ENCODE peak calls at places on chromosomes 12 and 14, in eight cellular contexts. W is mammary epithelial cell, U is prostate gland, I is tibial nerve, Z is lower leg skin, E is CD14-positive monocyte, S is D721Med, C is suprapubic skin. G is an unnamed sample.

GRCh38 chr12:10718279-10718821 is 4.8 kb downstream of the YBX3 start:
- DNase-seq in W (peak; percentile 61), U (peak; percentile 43), I (no peak), Z (no peak), E (no peak), S (no peak), C (no peak), G (no peak)

GRCh38 chr12:119868992-119869391 is 8.1 kb downstream of the CIT start:
- DNase-seq in W (peak; percentile 57), U (no peak), I (no peak), Z (no peak), E (no peak), S (no peak), C (no peak), G (no peak)

GRCh38 chr12:94805749-94806148 is 155.4 kb upstream of the TMCC3 start:
- DNase-seq in W (peak; percentile 45), U (no peak), I (no peak), Z (no peak), E (no peak), S (no peak), C (no peak), G (no peak)

GRCh38 chr14:104243200-104243599 is 104.8 kb downstream of the KIF26A start:
- DNase-seq in W (no peak), U (no peak), I (no peak), Z (no peak), E (no peak), S (no peak), C (no peak), G (no peak)

GRCh38 chr12:51070004-51070403 is 13.4 kb downstream of the CSRNP2 start:
- DNase-seq in W (peak; percentile 83), U (no peak), I (peak; percentile 66), Z (no peak), E (no peak), S (no peak), C (no peak), G (no peak)

GRCh38 chr12:47184813-47185212 is 105.1 kb upstream of the AMIGO2 start:
- DNase-seq in W (peak; percentile 94), U (peak; percentile 58), I (no peak), Z (no peak), E (no peak), S (no peak), C (no peak), G (peak; percentile 44)

GRCh38 chr14:51369814-51370213 is 129.8 kb downstream of the TMX1 start:
- DNase-seq in W (no peak), U (no peak), I (no peak), Z (no peak), E (no peak), S (no peak), C (no peak), G (no peak)

GRCh38 chr12:69484428-69484827 is 14.2 kb downstream of the FRS2 start:
- DNase-seq in W (no peak), U (no peak), I (no peak), Z (no peak), E (no peak), S (no peak), C (no peak), G (no peak)

GRCh38 chr14:105260826-105261438 is 12.6 kb downstream of the BTBD6 start:
- DNase-seq in W (no peak), U (no peak), I (no peak), Z (no peak), E (no peak), S (no peak), C (no peak), G (no peak)

GRCh38 chr14:93548102-93548843 is 117.5 kb downstream of the UNC79 start:
- DNase-seq in W (no peak), U (no peak), I (no peak), Z (no peak), E (no peak), S (no peak), C (no peak), G (no peak)

GRCh38 chr12:88391556-88391955 is 188.7 kb downstream of the KITLG start:
- DNase-seq in W (peak; percentile 87), U (no peak), I (no peak), Z (no peak), E (no peak), S (no peak), C (no peak), G (no peak)

GRCh38 chr14:94390372-94391086 is 2.1 kb upstream of the SERPINA1 start:
- DNase-seq in W (peak; percentile 36), U (peak; percentile 30), I (peak; percentile 37), Z (peak; percentile 87), E (peak; percentile 79), S (no peak), C (no peak), G (peak; percentile 83)

GRCh38 chr12:63302941-63303536 is 152.0 kb upstream of the AVPR1A start:
- DNase-seq in W (no peak), U (no peak), I (no peak), Z (no peak), E (no peak), S (no peak), C (no peak), G (no peak)

GRCh38 chr14:28756896-28757570 is 9.6 kb upstream of the FOXG1 start:
- DNase-seq in W (peak; percentile 37), U (no peak), I (no peak), Z (no peak), E (no peak), S (no peak), C (no peak), G (no peak)

GRCh38 chr12:56280849-56281248 is 14.1 kb downstream of the COQ10A start:
- DNase-seq in W (no peak), U (no peak), I (no peak), Z (no peak), E (no peak), S (no peak), C (no peak), G (no peak)

GRCh38 chr12:110039085-110039807 is 9.1 kb downstream of the C12orf76 start:
- DNase-seq in W (peak; percentile 76), U (peak; percentile 60), I (no peak), Z (no peak), E (no peak), S (no peak), C (no peak), G (peak; percentile 43)

GRCh38 chr12:98227162-98227561 is 288.2 kb upstream of the TMPO start:
- DNase-seq in W (no peak), U (no peak), I (no peak), Z (no peak), E (no peak), S (no peak), C (no peak), G (no peak)

GRCh38 chr14:64601571-64601970 is 51.8 kb downstream of the PPP1R36 start:
- DNase-seq in W (no peak), U (no peak), I (no peak), Z (no peak), E (no peak), S (no peak), C (no peak), G (no peak)

DNA sequence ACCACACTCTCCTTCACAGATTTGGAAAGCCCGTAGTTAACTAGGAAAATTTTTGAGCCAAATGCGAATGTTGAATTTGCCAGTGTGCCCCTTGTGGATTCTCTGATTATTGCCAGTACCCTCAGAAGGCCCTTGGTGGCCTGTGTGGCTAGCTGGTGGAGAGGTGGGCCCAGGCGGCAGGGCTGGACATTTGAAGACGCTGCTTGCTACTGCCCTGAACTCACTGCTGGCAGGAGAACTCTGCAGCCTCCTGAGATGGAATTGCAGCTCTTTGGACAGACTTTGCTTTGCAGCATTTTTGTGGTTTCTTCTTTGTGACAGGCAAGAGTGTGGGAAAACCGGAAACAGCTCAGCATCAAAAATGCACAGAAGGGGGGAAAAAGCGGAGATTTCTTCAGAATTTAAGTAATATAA is 97.6 kb downstream of the TGFB3 start:
- DNase-seq in W (peak; percentile 46), U (no peak), I (no peak), Z (no peak), E (no peak), S (no peak), C (no peak), G (no peak)
- TF ChIP-seq CTCF in W (peak; percentile 29), U (no peak), I (no peak), Z (no peak), E (peak; percentile 15), S (peak; percentile 3), C (no peak), G (no peak)

GRCh38 chr14:77058082-77058481 is 29.6 kb upstream of the IRF2BPL start:
- DNase-seq in W (no peak), U (no peak), I (no peak), Z (no peak), E (no peak), S (no peak), C (no peak), G (no peak)

GRCh38 chr14:77061630-77062029 is 33.1 kb upstream of the IRF2BPL start:
- DNase-seq in W (no peak), U (no peak), I (no peak), Z (no peak), E (no peak), S (no peak), C (no peak), G (no peak)

GRCh38 chr14:77055981-77056380 is 27.5 kb upstream of the IRF2BPL start:
- DNase-seq in W (no peak), U (no peak), I (no peak), Z (no peak), E (peak; percentile 14), S (no peak), C (no peak), G (no peak)

GRCh38 chr14:77059276-77059934 is 30.9 kb upstream of the IRF2BPL start:
- DNase-seq in W (peak; percentile 49), U (no peak), I (no peak), Z (no peak), E (peak; percentile 40), S (no peak), C (peak; percentile 88), G (peak; percentile 56)

GRCh38 chr14:77058785-77059184 is 30.3 kb upstream of the IRF2BPL start:
- DNase-seq in W (no peak), U (no peak), I (no peak), Z (no peak), E (peak; percentile 27), S (no peak), C (no peak), G (no peak)
- TF ChIP-seq CTCF in W (no peak), U (no peak), I (no peak), Z (no peak), E (no peak), S (no peak), C (no peak), G (no peak)

GRCh38 chr14:19947413-19948090 is 16.8 kb downstream of the OR4K1 start:
- DNase-seq in W (no peak), U (no peak), I (no peak), Z (no peak), E (no peak), S (no peak), C (no peak), G (no peak)
- TF ChIP-seq CTCF in W (no peak), U (no peak), I (no peak), Z (no peak), E (no peak), S (no peak), C (no peak), G (no peak)

GRCh38 chr14:25518347-25518746 is 468.4 kb upstream of the STXBP6 start:
- DNase-seq in W (no peak), U (no peak), I (no peak), Z (no peak), E (no peak), S (no peak), C (no peak), G (no peak)

DNA sequence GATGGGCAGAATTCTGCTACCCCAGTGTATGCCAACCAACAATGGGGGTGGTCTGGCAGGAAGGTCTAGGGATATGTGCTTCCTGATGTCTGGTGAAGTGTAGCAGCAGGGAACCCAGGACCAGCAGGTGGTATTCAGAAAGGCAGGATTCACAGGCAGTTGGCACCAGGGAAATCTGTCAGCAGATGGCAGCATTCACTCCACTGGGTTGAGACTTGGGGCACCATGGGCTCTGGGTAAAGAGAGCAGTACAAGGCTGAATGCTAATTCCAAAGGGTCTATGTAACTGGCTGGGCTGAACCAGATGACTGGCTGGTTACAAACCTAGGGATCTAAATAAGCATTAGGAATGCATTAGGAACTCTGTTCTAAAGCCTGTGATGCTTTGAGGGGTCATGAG is 466.9 kb upstream of the STXBP6 start:
- DNase-seq in W (no peak), U (no peak), I (no peak), Z (no peak), E (no peak), S (no peak), C (no peak), G (no peak)
- TF ChIP-seq CTCF in W (no peak), U (no peak), I (no peak), Z (no peak), E (no peak), S (no peak), C (no peak), G (no peak)